ENCODE peak calls at places on chromosome 15, in four cellular contexts. T is Calu3, H is PC-3, S is fibroblast of pulmonary artery. N is an unnamed sample.

GRCh38 chr15:25883860-25884259 is 20.7 kb upstream of the ATP10A start:
- DNase-seq in T (no peak), H (peak; percentile 90), S (peak; percentile 80), N (no peak)

GRCh38 chr15:56832125-56832524 is 86.3 kb upstream of the TCF12 start:
- DNase-seq in T (no peak), H (peak; percentile 78), S (peak; percentile 37), N (peak; percentile 72)

GRCh38 chr15:61172325-61172724 is 56.8 kb downstream of the RORA start:
- DNase-seq in T (no peak), H (no peak), S (no peak), N (no peak)

GRCh38 chr15:82081904-82082810 is 36.3 kb upstream of the MEX3B start:
- DNase-seq in T (no peak), H (peak; percentile 68), S (peak; percentile 71), N (peak; percentile 33)

GRCh38 chr15:57015897-57016296 is 97.5 kb downstream of the TCF12 start:
- DNase-seq in T (peak; percentile 40), H (peak; percentile 79), S (no peak), N (peak; percentile 72)

GRCh38 chr15:92886229-92886628 is 13.9 kb upstream of the CHD2 start:
- DNase-seq in T (no peak), H (no peak), S (no peak), N (peak; percentile 22)

GRCh38 chr15:75030023-75030413 is 6.6 kb downstream of the PPCDC start:
- DNase-seq in T (no peak), H (no peak), S (peak; percentile 50), N (peak; percentile 79)

GRCh38 chr15:99212401-99212800 is 37.0 kb downstream of the TTC23 start:
- DNase-seq in T (no peak), H (no peak), S (peak; percentile 35), N (no peak)

GRCh38 chr15:52527196-52527897 is 1.3 kb downstream of the MYO5A start:
- DNase-seq in T (no peak), H (no peak), S (no peak), N (no peak)

GRCh38 chr15:52527898-52528464 is 699 bp downstream of the MYO5A start:
- DNase-seq in T (peak; percentile 5), H (peak; percentile 34), S (peak; percentile 27), N (peak; percentile 24)

GRCh38 chr15:52529940-52530339 is 1.3 kb upstream of the MYO5A start:
- DNase-seq in T (no peak), H (no peak), S (no peak), N (no peak)

GRCh38 chr15:52529289-52529929 is 729 bp upstream of the MYO5A start:
- DNase-seq in T (no peak), H (no peak), S (no peak), N (no peak)

GRCh38 chr15:52528465-52529288 is at the start of gene MYO5A:
- DNase-seq in T (peak; percentile 57), H (peak; percentile 63), S (peak; percentile 69), N (peak; percentile 65)
- TF ChIP-seq CTCF in T (no peak), H (no peak), S (no peak), N (no peak)

DNA sequence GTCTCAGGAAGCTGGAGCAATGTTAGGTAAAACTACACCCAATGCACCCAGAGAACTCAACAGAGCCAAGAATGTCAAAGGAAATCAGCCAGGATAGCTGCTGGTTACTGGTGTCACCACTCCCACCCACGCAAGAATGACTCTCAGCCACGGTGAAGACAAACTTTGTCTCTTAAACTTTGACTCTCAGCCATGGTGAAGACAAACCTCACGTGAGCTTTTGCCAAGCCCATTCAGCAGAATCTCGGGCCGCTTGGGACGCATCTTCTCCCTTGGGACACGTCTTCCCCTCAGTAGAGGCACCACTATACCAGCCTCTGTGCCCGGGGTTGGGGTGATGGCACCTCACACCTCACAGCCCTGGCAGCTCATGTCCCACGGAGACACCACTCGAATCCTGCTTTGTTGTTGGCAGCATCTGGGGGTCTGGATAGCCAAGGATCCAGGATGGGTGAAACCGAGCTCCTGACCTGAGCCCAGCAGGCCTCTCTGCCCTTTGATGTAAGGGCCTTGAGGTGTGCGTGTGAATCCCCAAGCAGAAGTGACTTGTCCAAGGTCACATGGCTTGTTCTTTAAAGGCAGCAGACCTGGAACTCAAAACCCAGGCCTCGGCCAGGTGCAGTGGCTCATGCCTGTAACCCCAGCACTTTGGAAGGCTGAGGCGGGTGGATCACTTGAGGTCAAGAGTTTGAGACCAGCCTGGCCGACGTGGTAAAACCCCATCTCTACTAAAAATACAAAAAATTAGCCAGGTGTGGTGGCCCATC is 21.8 kb downstream of the RBPMS2 start:
- DNase-seq in T (no peak), H (no peak), S (no peak), N (no peak)
- TF ChIP-seq CTCF in T (no peak), H (no peak), S (no peak), N (no peak)

GRCh38 chr15:63041982-63042878 is at the start of gene TPM1:
- DNase-seq in T (peak; percentile 96), H (peak; percentile 49), S (peak; percentile 93), N (peak; percentile 56)
- TF ChIP-seq CTCF in T (no peak), H (no peak), S (no peak), N (no peak)

DNA sequence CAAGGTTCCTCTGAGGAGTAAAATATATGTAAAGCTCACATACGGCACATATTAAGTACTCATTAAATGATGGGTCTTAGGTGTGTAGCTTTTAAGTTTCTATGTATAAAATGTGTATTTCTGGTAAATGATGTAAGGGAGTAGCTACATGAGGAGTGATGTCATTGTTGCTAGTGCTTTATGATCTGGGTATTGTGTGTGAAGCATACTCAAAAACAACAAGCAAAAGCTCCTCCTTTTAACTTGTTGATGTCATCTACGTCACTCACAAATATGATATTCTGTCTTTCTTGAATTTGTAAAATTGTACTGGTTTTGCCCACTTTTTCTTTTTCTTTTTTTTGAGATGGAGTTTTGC is 1.4 kb upstream of the HERC1 start:
- DNase-seq in T (no peak), H (no peak), S (no peak), N (no peak)
- TF ChIP-seq CTCF in T (no peak), H (no peak), S (no peak), N (no peak)

GRCh38 chr15:88470625-88471372 is 3.3 kb downstream of the MRPS11 start:
- DNase-seq in T (no peak), H (no peak), S (no peak), N (no peak)
- TF ChIP-seq CTCF in T (no peak), H (peak; percentile 33), S (no peak), N (no peak)

GRCh38 chr15:22925875-22926274 is 54.3 kb downstream of the CYFIP1 start:
- DNase-seq in T (no peak), H (no peak), S (no peak), N (no peak)

GRCh38 chr15:22919171-22919570 is 61.0 kb downstream of the CYFIP1 start:
- DNase-seq in T (no peak), H (no peak), S (no peak), N (no peak)

GRCh38 chr15:22918596-22919140 is 61.5 kb downstream of the CYFIP1 start:
- DNase-seq in T (no peak), H (no peak), S (no peak), N (no peak)

GRCh38 chr15:22918056-22918455 is 62.1 kb downstream of the CYFIP1 start:
- DNase-seq in T (no peak), H (peak; percentile 84), S (peak; percentile 14), N (peak; percentile 49)

GRCh38 chr15:22922003-22922402 is 58.2 kb downstream of the CYFIP1 start:
- DNase-seq in T (no peak), H (peak; percentile 38), S (no peak), N (no peak)
- TF ChIP-seq CTCF in T (no peak), H (no peak), S (no peak), N (no peak)

N was measured in MCF 10A.